ENCODE peak calls at places on chromosomes 1 and 21, in ten cellular contexts. One of them, this sample, is unnamed.

GRCh38 chr1:172761581-172762025 is 102.7 kb downstream of the FASLG start:
- DNase-seq in suprapubic skin: no peak
- DNase-seq in psoas muscle: no peak
- DNase-seq in AG09319: no peak
- DNase-seq in dorsolateral prefrontal cortex: no peak
- DNase-seq in progenitor cell of endocrine pancreas: no peak
- DNase-seq in heart left ventricle: no peak
- DNase-seq in CD8-positive, alpha-beta T cell: no peak
- DNase-seq in GM13976: no peak
- DNase-seq in cardiac muscle cell: no peak
- DNase-seq in this sample: no peak

GRCh38 chr1:99674665-99675064 is 28.8 kb downstream of the PALMD start:
- DNase-seq in suprapubic skin: no peak
- DNase-seq in psoas muscle: no peak
- DNase-seq in AG09319: no peak
- DNase-seq in dorsolateral prefrontal cortex: no peak
- DNase-seq in progenitor cell of endocrine pancreas: no peak
- DNase-seq in heart left ventricle: no peak
- DNase-seq in CD8-positive, alpha-beta T cell: no peak
- DNase-seq in GM13976: no peak
- DNase-seq in cardiac muscle cell: no peak
- DNase-seq in this sample: no peak

GRCh38 chr1:187454010-187454409 is 625.3 kb downstream of the PLA2G4A start:
- DNase-seq in suprapubic skin: no peak
- DNase-seq in psoas muscle: no peak
- DNase-seq in AG09319: no peak
- DNase-seq in dorsolateral prefrontal cortex: no peak
- DNase-seq in progenitor cell of endocrine pancreas: no peak
- DNase-seq in heart left ventricle: no peak
- DNase-seq in CD8-positive, alpha-beta T cell: no peak
- DNase-seq in GM13976: no peak
- DNase-seq in cardiac muscle cell: no peak
- DNase-seq in this sample: no peak

GRCh38 chr1:207918016-207918415 is 7.1 kb upstream of the CD34 start:
- DNase-seq in suprapubic skin: no peak
- DNase-seq in psoas muscle: no peak
- DNase-seq in AG09319: no peak
- DNase-seq in dorsolateral prefrontal cortex: no peak
- DNase-seq in progenitor cell of endocrine pancreas: no peak
- DNase-seq in heart left ventricle: no peak
- DNase-seq in CD8-positive, alpha-beta T cell: no peak
- DNase-seq in GM13976: no peak
- DNase-seq in cardiac muscle cell: no peak
- DNase-seq in this sample: no peak

GRCh38 chr21:14862794-14863720 is 201.7 kb downstream of the NRIP1 start:
- DNase-seq in suprapubic skin: no peak
- DNase-seq in psoas muscle: no peak
- DNase-seq in AG09319: no peak
- DNase-seq in dorsolateral prefrontal cortex: no peak
- DNase-seq in progenitor cell of endocrine pancreas: no peak
- DNase-seq in heart left ventricle: no peak
- DNase-seq in CD8-positive, alpha-beta T cell: no peak
- DNase-seq in GM13976: no peak
- DNase-seq in cardiac muscle cell: peak
- DNase-seq in this sample: no peak

GRCh38 chr21:41651396-41651795 is 115.5 kb downstream of the RIPK4 start:
- DNase-seq in suprapubic skin: peak
- DNase-seq in psoas muscle: no peak
- DNase-seq in AG09319: no peak
- DNase-seq in dorsolateral prefrontal cortex: no peak
- DNase-seq in progenitor cell of endocrine pancreas: no peak
- DNase-seq in heart left ventricle: no peak
- DNase-seq in CD8-positive, alpha-beta T cell: no peak
- DNase-seq in GM13976: no peak
- DNase-seq in cardiac muscle cell: no peak
- DNase-seq in this sample: no peak

GRCh38 chr1:41482001-41482765 is 2.3 kb downstream of the EDN2 start:
- DNase-seq in suprapubic skin: no peak
- DNase-seq in psoas muscle: no peak
- DNase-seq in AG09319: no peak
- DNase-seq in dorsolateral prefrontal cortex: no peak
- DNase-seq in progenitor cell of endocrine pancreas: no peak
- DNase-seq in heart left ventricle: peak
- DNase-seq in CD8-positive, alpha-beta T cell: no peak
- DNase-seq in GM13976: no peak
- DNase-seq in cardiac muscle cell: no peak
- DNase-seq in this sample: no peak

GRCh38 chr21:29441651-29442050 is 142.9 kb downstream of the BACH1 start:
- DNase-seq in suprapubic skin: no peak
- DNase-seq in psoas muscle: no peak
- DNase-seq in AG09319: no peak
- DNase-seq in dorsolateral prefrontal cortex: no peak
- DNase-seq in progenitor cell of endocrine pancreas: no peak
- DNase-seq in heart left ventricle: no peak
- DNase-seq in CD8-positive, alpha-beta T cell: no peak
- DNase-seq in GM13976: no peak
- DNase-seq in cardiac muscle cell: no peak
- DNase-seq in this sample: no peak

GRCh38 chr1:68974447-68974846 is 477.6 kb upstream of the DEPDC1 start:
- DNase-seq in suprapubic skin: no peak
- DNase-seq in psoas muscle: no peak
- DNase-seq in AG09319: no peak
- DNase-seq in dorsolateral prefrontal cortex: no peak
- DNase-seq in progenitor cell of endocrine pancreas: no peak
- DNase-seq in heart left ventricle: no peak
- DNase-seq in CD8-positive, alpha-beta T cell: no peak
- DNase-seq in GM13976: no peak
- DNase-seq in cardiac muscle cell: no peak
- DNase-seq in this sample: no peak

GRCh38 chr1:115543247-115543646 is 98.5 kb upstream of the VANGL1 start:
- DNase-seq in suprapubic skin: no peak
- DNase-seq in psoas muscle: no peak
- DNase-seq in AG09319: no peak
- DNase-seq in dorsolateral prefrontal cortex: no peak
- DNase-seq in progenitor cell of endocrine pancreas: no peak
- DNase-seq in heart left ventricle: no peak
- DNase-seq in CD8-positive, alpha-beta T cell: no peak
- DNase-seq in GM13976: no peak
- DNase-seq in cardiac muscle cell: no peak
- DNase-seq in this sample: no peak

GRCh38 chr1:207470927-207471326 is 16.8 kb downstream of the CR2 start:
- DNase-seq in suprapubic skin: no peak
- DNase-seq in psoas muscle: no peak
- DNase-seq in AG09319: no peak
- DNase-seq in dorsolateral prefrontal cortex: no peak
- DNase-seq in progenitor cell of endocrine pancreas: no peak
- DNase-seq in heart left ventricle: no peak
- DNase-seq in CD8-positive, alpha-beta T cell: no peak
- DNase-seq in GM13976: no peak
- DNase-seq in cardiac muscle cell: no peak
- DNase-seq in this sample: no peak

GRCh38 chr1:60425528-60425927 is 352.0 kb upstream of the C1orf87 start:
- DNase-seq in suprapubic skin: no peak
- DNase-seq in psoas muscle: no peak
- DNase-seq in AG09319: no peak
- DNase-seq in dorsolateral prefrontal cortex: no peak
- DNase-seq in progenitor cell of endocrine pancreas: no peak
- DNase-seq in heart left ventricle: no peak
- DNase-seq in CD8-positive, alpha-beta T cell: no peak
- DNase-seq in GM13976: no peak
- DNase-seq in cardiac muscle cell: peak
- DNase-seq in this sample: no peak

GRCh38 chr21:44377201-44377921 is 23.9 kb downstream of the TRPM2 start:
- DNase-seq in suprapubic skin: no peak
- DNase-seq in psoas muscle: no peak
- DNase-seq in AG09319: no peak
- DNase-seq in dorsolateral prefrontal cortex: peak
- DNase-seq in progenitor cell of endocrine pancreas: no peak
- DNase-seq in heart left ventricle: no peak
- DNase-seq in CD8-positive, alpha-beta T cell: no peak
- DNase-seq in GM13976: peak
- DNase-seq in cardiac muscle cell: peak
- DNase-seq in this sample: no peak

GRCh38 chr1:223212441-223212840 is 69.4 kb upstream of the TLR5 start:
- DNase-seq in suprapubic skin: no peak
- DNase-seq in psoas muscle: no peak
- DNase-seq in AG09319: no peak
- DNase-seq in dorsolateral prefrontal cortex: no peak
- DNase-seq in progenitor cell of endocrine pancreas: no peak
- DNase-seq in heart left ventricle: no peak
- DNase-seq in CD8-positive, alpha-beta T cell: no peak
- DNase-seq in GM13976: no peak
- DNase-seq in cardiac muscle cell: no peak
- DNase-seq in this sample: no peak

DNA sequence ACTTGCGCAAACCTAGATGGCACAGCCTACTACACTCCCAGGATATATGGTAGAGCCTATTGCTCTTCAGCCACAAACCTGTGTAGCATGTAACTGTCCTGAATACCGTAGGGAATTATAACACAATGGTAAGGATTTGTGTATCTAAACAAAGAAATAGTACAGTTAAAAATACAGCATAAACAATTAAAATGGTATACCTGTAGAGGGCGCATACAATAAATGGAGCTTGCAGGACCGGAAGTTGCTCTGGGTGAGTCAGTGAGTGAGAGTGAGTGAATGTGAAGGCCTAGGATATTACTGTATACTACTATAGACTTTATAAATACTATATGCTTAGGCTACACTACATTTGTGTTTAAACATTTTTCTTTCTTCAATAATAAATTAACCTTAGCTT is 99.3 kb downstream of the PLD5 start:
- DNase-seq in suprapubic skin: no peak
- DNase-seq in psoas muscle: no peak
- DNase-seq in AG09319: no peak
- DNase-seq in dorsolateral prefrontal cortex: no peak
- DNase-seq in progenitor cell of endocrine pancreas: no peak
- DNase-seq in heart left ventricle: no peak
- DNase-seq in CD8-positive, alpha-beta T cell: no peak
- DNase-seq in GM13976: no peak
- DNase-seq in cardiac muscle cell: no peak
- DNase-seq in this sample: no peak
- TF ChIP-seq CTCF in suprapubic skin: no peak
- TF ChIP-seq CTCF in psoas muscle: no peak
- TF ChIP-seq CTCF in AG09319: no peak
- TF ChIP-seq CTCF in dorsolateral prefrontal cortex: no peak
- TF ChIP-seq CTCF in progenitor cell of endocrine pancreas: no peak
- TF ChIP-seq CTCF in heart left ventricle: no peak
- TF ChIP-seq CTCF in CD8-positive, alpha-beta T cell: no peak
- TF ChIP-seq CTCF in GM13976: peak
- TF ChIP-seq CTCF in cardiac muscle cell: no peak
- TF ChIP-seq CTCF in this sample: peak

GRCh38 chr21:36044056-36044455 is 16.3 kb downstream of the SETD4 start:
- DNase-seq in suprapubic skin: no peak
- DNase-seq in psoas muscle: no peak
- DNase-seq in AG09319: no peak
- DNase-seq in dorsolateral prefrontal cortex: no peak
- DNase-seq in progenitor cell of endocrine pancreas: no peak
- DNase-seq in heart left ventricle: no peak
- DNase-seq in CD8-positive, alpha-beta T cell: no peak
- DNase-seq in GM13976: no peak
- DNase-seq in cardiac muscle cell: no peak
- DNase-seq in this sample: no peak

GRCh38 chr21:36048357-36048756 is 12.0 kb downstream of the SETD4 start:
- DNase-seq in suprapubic skin: no peak
- DNase-seq in psoas muscle: no peak
- DNase-seq in AG09319: no peak
- DNase-seq in dorsolateral prefrontal cortex: no peak
- DNase-seq in progenitor cell of endocrine pancreas: no peak
- DNase-seq in heart left ventricle: no peak
- DNase-seq in CD8-positive, alpha-beta T cell: no peak
- DNase-seq in GM13976: no peak
- DNase-seq in cardiac muscle cell: no peak
- DNase-seq in this sample: no peak

GRCh38 chr21:36045993-36046392 is 14.3 kb downstream of the SETD4 start:
- DNase-seq in suprapubic skin: no peak
- DNase-seq in psoas muscle: no peak
- DNase-seq in AG09319: no peak
- DNase-seq in dorsolateral prefrontal cortex: no peak
- DNase-seq in progenitor cell of endocrine pancreas: no peak
- DNase-seq in heart left ventricle: no peak
- DNase-seq in CD8-positive, alpha-beta T cell: no peak
- DNase-seq in GM13976: no peak
- DNase-seq in cardiac muscle cell: no peak
- DNase-seq in this sample: no peak

GRCh38 chr21:36041910-36042309 is 18.4 kb downstream of the SETD4 start:
- DNase-seq in suprapubic skin: no peak
- DNase-seq in psoas muscle: no peak
- DNase-seq in AG09319: no peak
- DNase-seq in dorsolateral prefrontal cortex: no peak
- DNase-seq in progenitor cell of endocrine pancreas: no peak
- DNase-seq in heart left ventricle: no peak
- DNase-seq in CD8-positive, alpha-beta T cell: no peak
- DNase-seq in GM13976: no peak
- DNase-seq in cardiac muscle cell: no peak
- DNase-seq in this sample: no peak

GRCh38 chr21:36047139-36047538 is 13.2 kb downstream of the SETD4 start:
- DNase-seq in suprapubic skin: no peak
- DNase-seq in psoas muscle: no peak
- DNase-seq in AG09319: no peak
- DNase-seq in dorsolateral prefrontal cortex: peak
- DNase-seq in progenitor cell of endocrine pancreas: no peak
- DNase-seq in heart left ventricle: no peak
- DNase-seq in CD8-positive, alpha-beta T cell: no peak
- DNase-seq in GM13976: no peak
- DNase-seq in cardiac muscle cell: no peak
- DNase-seq in this sample: no peak
- TF ChIP-seq CTCF in suprapubic skin: no peak
- TF ChIP-seq CTCF in psoas muscle: no peak
- TF ChIP-seq CTCF in AG09319: no peak
- TF ChIP-seq CTCF in dorsolateral prefrontal cortex: no peak
- TF ChIP-seq CTCF in progenitor cell of endocrine pancreas: no peak
- TF ChIP-seq CTCF in heart left ventricle: no peak
- TF ChIP-seq CTCF in CD8-positive, alpha-beta T cell: no peak
- TF ChIP-seq CTCF in GM13976: no peak
- TF ChIP-seq CTCF in cardiac muscle cell: no peak
- TF ChIP-seq CTCF in this sample: no peak

DNA sequence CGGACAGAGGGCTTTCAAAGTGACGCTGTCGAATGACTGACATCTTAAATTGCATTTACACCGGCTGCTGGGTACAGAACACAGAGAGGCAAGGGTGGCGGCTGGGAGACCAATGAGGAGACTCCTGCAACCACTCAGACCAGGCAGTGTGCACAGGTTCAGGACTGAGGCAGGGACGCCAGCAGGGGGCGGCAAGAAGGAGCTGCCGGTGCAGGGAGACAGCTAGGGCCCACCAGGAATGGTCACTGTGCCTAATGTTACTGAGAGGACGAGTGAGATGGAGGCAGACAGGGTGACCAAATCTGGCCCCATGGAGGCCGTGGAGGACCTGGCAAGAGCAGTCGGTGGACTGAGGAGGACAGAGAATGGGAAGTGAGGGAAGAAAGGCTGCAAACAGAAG is 23.5 kb downstream of the GLIS1 start:
- DNase-seq in suprapubic skin: peak
- DNase-seq in psoas muscle: no peak
- DNase-seq in AG09319: no peak
- DNase-seq in dorsolateral prefrontal cortex: no peak
- DNase-seq in progenitor cell of endocrine pancreas: peak
- DNase-seq in heart left ventricle: no peak
- DNase-seq in CD8-positive, alpha-beta T cell: no peak
- DNase-seq in GM13976: peak
- DNase-seq in cardiac muscle cell: peak
- DNase-seq in this sample: peak
- TF ChIP-seq CTCF in suprapubic skin: no peak
- TF ChIP-seq CTCF in psoas muscle: peak
- TF ChIP-seq CTCF in AG09319: peak
- TF ChIP-seq CTCF in dorsolateral prefrontal cortex: no peak
- TF ChIP-seq CTCF in progenitor cell of endocrine pancreas: peak
- TF ChIP-seq CTCF in heart left ventricle: peak
- TF ChIP-seq CTCF in CD8-positive, alpha-beta T cell: no peak
- TF ChIP-seq CTCF in GM13976: peak
- TF ChIP-seq CTCF in cardiac muscle cell: peak
- TF ChIP-seq CTCF in this sample: peak

GRCh38 chr1:217348960-217349664 is 281.8 kb downstream of the GPATCH2 start:
- DNase-seq in suprapubic skin: no peak
- DNase-seq in psoas muscle: no peak
- DNase-seq in AG09319: no peak
- DNase-seq in dorsolateral prefrontal cortex: no peak
- DNase-seq in progenitor cell of endocrine pancreas: no peak
- DNase-seq in heart left ventricle: no peak
- DNase-seq in CD8-positive, alpha-beta T cell: no peak
- DNase-seq in GM13976: no peak
- DNase-seq in cardiac muscle cell: no peak
- DNase-seq in this sample: no peak
- TF ChIP-seq CTCF in suprapubic skin: no peak
- TF ChIP-seq CTCF in psoas muscle: no peak
- TF ChIP-seq CTCF in AG09319: no peak
- TF ChIP-seq CTCF in dorsolateral prefrontal cortex: no peak
- TF ChIP-seq CTCF in progenitor cell of endocrine pancreas: peak
- TF ChIP-seq CTCF in heart left ventricle: no peak
- TF ChIP-seq CTCF in CD8-positive, alpha-beta T cell: no peak
- TF ChIP-seq CTCF in GM13976: no peak
- TF ChIP-seq CTCF in cardiac muscle cell: no peak
- TF ChIP-seq CTCF in this sample: no peak